ENCODE peak calls at places on chromosomes 12 and 14, in ten cellular contexts. A, Y, K, V, N, S, F, T, W and D are unnamed samples.

GRCh38 chr12:121799175-121799841 is 4.5 kb upstream of the SETD1B start:
- DNase-seq in K (peak), A (peak), N (no peak), V (peak), S (no peak), Y (peak), F (peak), T (peak), W (peak), D (no peak)

GRCh38 chr12:87818416-87818815 is 210.8 kb downstream of the C12orf50 start:
- DNase-seq in W (no peak), Y (no peak), T (no peak), K (no peak), V (no peak), S (no peak), A (no peak), N (no peak), F (no peak), D (no peak)

GRCh38 chr12:51323966-51324895 is at the start of gene BIN2:
- DNase-seq in F (no peak), T (peak), V (peak), A (peak), Y (no peak), S (peak), W (no peak), N (no peak), K (no peak), D (peak)

GRCh38 chr14:57390806-57391562 is 598 bp downstream of the NAA30 start:
- DNase-seq in A (peak), Y (peak), S (peak), N (no peak), T (peak), F (peak), W (peak), K (peak), V (peak), D (peak)

GRCh38 chr12:104457746-104458644 is 1.2 kb downstream of the CHST11 start:
- DNase-seq in T (peak), F (peak), K (no peak), S (no peak), N (no peak), W (no peak), V (peak), A (peak), Y (peak), D (peak)

GRCh38 chr14:57086271-57087162 is 182.2 kb downstream of the EXOC5 start:
- DNase-seq in S (no peak), F (no peak), T (no peak), A (no peak), K (no peak), V (no peak), Y (no peak), N (no peak), W (peak), D (no peak)

GRCh38 chr12:117069926-117070900 is 29.0 kb downstream of the TESC start:
- DNase-seq in W (no peak), N (no peak), F (no peak), S (no peak), A (no peak), Y (no peak), V (no peak), K (no peak), T (peak), D (no peak)

GRCh38 chr12:99450231-99450630 is 197.3 kb upstream of the GARIN6 start:
- DNase-seq in A (no peak), F (no peak), K (no peak), V (no peak), N (no peak), S (no peak), W (no peak), T (no peak), Y (peak), D (no peak)

GRCh38 chr14:79598339-79598738 is 613.0 kb downstream of the DIO2 start:
- DNase-seq in Y (no peak), T (no peak), N (no peak), K (peak), W (no peak), V (no peak), S (no peak), F (peak), A (no peak), D (no peak)

GRCh38 chr12:114827460-114827859 is 143.5 kb upstream of the TBX3 start:
- DNase-seq in A (no peak), Y (no peak), W (no peak), K (no peak), S (no peak), T (no peak), V (no peak), F (no peak), N (no peak), D (no peak)

GRCh38 chr14:47917344-47917954 is 242.0 kb upstream of the MDGA2 start:
- DNase-seq in T (no peak), N (no peak), A (no peak), Y (peak), S (no peak), K (peak), V (no peak), F (peak), W (peak), D (no peak)

GRCh38 chr12:123111498-123112165 is 39.3 kb downstream of the PITPNM2 start:
- DNase-seq in N (no peak), F (no peak), A (no peak), S (no peak), V (no peak), W (no peak), K (peak), Y (no peak), T (no peak), D (no peak)

GRCh38 chr12:127496255-127496654 is 770.7 kb upstream of the TMEM132C start:
- DNase-seq in T (no peak), K (no peak), F (no peak), A (no peak), V (no peak), W (peak), S (no peak), N (no peak), Y (no peak), D (no peak)

GRCh38 chr14:92945959-92946846 is 23.3 kb downstream of the CHGA start:
- DNase-seq in N (no peak), A (no peak), W (no peak), T (peak), S (no peak), F (peak), V (no peak), K (peak), Y (peak), D (no peak)

GRCh38 chr12:4271433-4272013 is 2.0 kb upstream of the CCND2 start:
- DNase-seq in T (no peak), W (peak), F (no peak), N (no peak), A (peak), Y (no peak), K (no peak), S (no peak), V (no peak), D (no peak)

GRCh38 chr12:104219361-104219892 is 3.8 kb downstream of the TXNRD1 start:
- DNase-seq in K (peak), N (peak), S (no peak), T (no peak), V (no peak), Y (peak), W (peak), F (peak), A (no peak), D (no peak)

GRCh38 chr12:117599849-117600248 is 238.4 kb upstream of the NOS1 start:
- DNase-seq in Y (no peak), F (no peak), K (no peak), W (no peak), T (no peak), N (no peak), A (no peak), V (no peak), S (no peak), D (no peak)

GRCh38 chr14:106586098-106586704 is 1059.8 kb downstream of the TMEM121 start:
- DNase-seq in T (peak), K (no peak), Y (peak), S (peak), N (no peak), A (peak), W (peak), V (peak), F (no peak), D (peak)

GRCh38 chr12:106954462-106955376 is 988 bp upstream of the TMEM263 start:
- DNase-seq in Y (no peak), F (no peak), A (peak), W (peak), T (peak), N (no peak), S (no peak), K (peak), V (peak), D (peak)

GRCh38 chr14:21711360-21711961 is 37.8 kb upstream of the OR4E1 start:
- DNase-seq in Y (peak), K (peak), V (no peak), T (no peak), F (peak), S (no peak), N (no peak), A (no peak), W (peak), D (no peak)

GRCh38 chr12:94644622-94645021 is 5.7 kb downstream of the TMCC3 start:
- DNase-seq in N (no peak), T (no peak), K (peak), W (no peak), V (no peak), F (peak), S (no peak), A (no peak), Y (peak), D (no peak)

GRCh38 chr12:57236925-57237652 is 7.6 kb downstream of the SHMT2 start:
- DNase-seq in A (peak), K (no peak), T (peak), N (no peak), S (no peak), W (no peak), Y (no peak), V (no peak), F (peak), D (no peak)

GRCh38 chr14:37369446-37369845 is 171.7 kb downstream of the MIPOL1 start:
- DNase-seq in Y (no peak), S (no peak), N (no peak), T (no peak), K (no peak), F (no peak), V (no peak), W (no peak), A (no peak), D (no peak)

GRCh38 chr12:113297621-113298471 is 37.1 kb downstream of the SLC8B1 start:
- DNase-seq in K (no peak), S (no peak), W (no peak), Y (no peak), V (no peak), T (no peak), A (no peak), N (no peak), F (no peak), D (no peak)

GRCh38 chr14:88605594-88605993 is 42.8 kb downstream of the ZC3H14 start:
- DNase-seq in Y (no peak), A (no peak), T (no peak), W (no peak), V (no peak), K (no peak), F (no peak), N (no peak), S (no peak), D (no peak)

GRCh38 chr12:115846516-115846915 is 431.0 kb downstream of the MED13L start:
- DNase-seq in F (no peak), Y (no peak), V (no peak), A (no peak), N (no peak), K (no peak), W (no peak), S (no peak), T (no peak), D (no peak)

GRCh38 chr14:33464563-33464962 is 486.3 kb downstream of the EGLN3 start:
- DNase-seq in V (no peak), N (no peak), Y (no peak), A (no peak), S (no peak), W (no peak), T (no peak), K (no peak), F (no peak), D (no peak)

GRCh38 chr12:7100239-7100638 is 8.0 kb upstream of the C1R start:
- DNase-seq in S (no peak), A (no peak), K (no peak), Y (no peak), V (no peak), W (no peak), N (no peak), F (no peak), T (no peak), D (no peak)

GRCh38 chr14:103775506-103775905 is 59.9 kb downstream of the ZFYVE21 start:
- DNase-seq in S (no peak), V (no peak), Y (no peak), K (no peak), T (no peak), F (no peak), N (no peak), W (peak), A (no peak), D (no peak)

GRCh38 chr14:88322505-88323085 is 474 bp downstream of the KCNK10 start:
- DNase-seq in A (no peak), W (peak), K (no peak), F (peak), Y (no peak), N (no peak), S (no peak), T (no peak), V (no peak), D (no peak)

GRCh38 chr14:92600318-92601053 is 86.9 kb downstream of the RIN3 start:
- DNase-seq in W (peak), N (peak), F (peak), A (no peak), T (no peak), Y (peak), K (peak), V (no peak), S (no peak), D (no peak)

GRCh38 chr12:22046968-22047390 is 961 bp downstream of the CMAS start:
- DNase-seq in V (no peak), S (no peak), W (no peak), Y (no peak), N (peak), T (no peak), A (no peak), F (peak), K (peak), D (no peak)

GRCh38 chr12:40144023-40144422 is 38.1 kb upstream of the SLC2A13 start:
- DNase-seq in A (no peak), T (no peak), S (no peak), K (no peak), Y (no peak), N (no peak), W (no peak), F (no peak), V (no peak), D (no peak)

GRCh38 chr14:88198441-88198840 is 124.6 kb downstream of the KCNK10 start:
- DNase-seq in F (no peak), N (no peak), T (no peak), A (no peak), S (no peak), V (no peak), K (no peak), W (no peak), Y (no peak), D (no peak)